ENCODE peak calls at places on chromosomes 7 and 10, in four cellular contexts. O, D, I and K are unnamed samples.
A peak's percentile ranks its signal among the peaks of the same experiment; 100 is the strongest.

GRCh38 chr7:146683439-146683838 is 566.8 kb downstream of the CNTNAP2 start:
- DNase-seq in O (no peak), D (peak; percentile 3), I (no peak), K (no peak)

GRCh38 chr10:98555011-98555619 is 108.4 kb upstream of the HPS1 start:
- DNase-seq in O (no peak), D (peak; percentile 24), I (peak; percentile 30), K (no peak)

GRCh38 chr7:78207262-78207661 is 408.7 kb downstream of the PHTF2 start:
- DNase-seq in O (no peak), D (no peak), I (no peak), K (no peak)

GRCh38 chr7:50534690-50535290 is 30.4 kb downstream of the DDC start:
- DNase-seq in O (no peak), D (peak; percentile 94), I (no peak), K (peak; percentile 88)

GRCh38 chr7:149458235-149458634 is 2.6 kb downstream of the ZNF777 start:
- DNase-seq in O (no peak), D (no peak), I (no peak), K (no peak)

GRCh38 chr7:70849580-70850235 is 282.2 kb upstream of the GALNT17 start:
- DNase-seq in O (no peak), D (no peak), I (no peak), K (no peak)

GRCh38 chr7:6516387-6516983 is 34.8 kb downstream of the GRID2IP start:
- DNase-seq in O (peak; percentile 75), D (peak; percentile 88), I (peak; percentile 73), K (peak; percentile 44)

GRCh38 chr10:129694184-129694583 is 227.1 kb downstream of the MGMT start:
- DNase-seq in O (no peak), D (no peak), I (no peak), K (no peak)

GRCh38 chr10:77428776-77429395 is 208.7 kb downstream of the KCNMA1 start:
- DNase-seq in O (peak; percentile 52), D (no peak), I (peak; percentile 54), K (no peak)

GRCh38 chr7:129769866-129770808 is 158.6 kb downstream of the NRF1 start:
- DNase-seq in O (no peak), D (no peak), I (no peak), K (no peak)

GRCh38 chr7:40350100-40350499 is 215.3 kb downstream of the SUGCT start:
- DNase-seq in O (no peak), D (no peak), I (no peak), K (no peak)

GRCh38 chr10:123781956-123782500 is 109.6 kb downstream of the CPXM2 start:
- DNase-seq in O (no peak), D (no peak), I (no peak), K (no peak)

GRCh38 chr10:8365935-8366911 is 311.7 kb downstream of the GATA3 start:
- DNase-seq in O (no peak), D (no peak), I (no peak), K (peak; percentile 81)

GRCh38 chr10:77932016-77932715 is 5.6 kb upstream of the DLG5 start:
- DNase-seq in O (no peak), D (no peak), I (no peak), K (no peak)

GRCh38 chr7:94417261-94417660 is 22.6 kb downstream of the COL1A2 start:
- DNase-seq in O (no peak), D (no peak), I (no peak), K (no peak)

GRCh38 chr7:142553216-142553615 is 196.1 kb upstream of the PRSS1 start:
- DNase-seq in O (no peak), D (no peak), I (no peak), K (no peak)

GRCh38 chr10:28291881-28292297 is 11.0 kb downstream of the MPP7 start:
- DNase-seq in O (no peak), D (peak; percentile 16), I (no peak), K (peak; percentile 58)

GRCh38 chr10:97024181-97025073 is 161.3 kb downstream of the SLIT1 start:
- DNase-seq in O (no peak), D (peak; percentile 66), I (no peak), K (peak; percentile 5)

GRCh38 chr7:47493971-47494370 is 87.9 kb downstream of the TNS3 start:
- DNase-seq in O (no peak), D (no peak), I (no peak), K (no peak)

GRCh38 chr10:48428896-48429295 is 122.4 kb downstream of the MAPK8 start:
- DNase-seq in O (no peak), D (no peak), I (no peak), K (no peak)

GRCh38 chr7:95800787-95801186 is 28.4 kb downstream of the DYNC1I1 start:
- DNase-seq in O (no peak), D (no peak), I (no peak), K (no peak)

GRCh38 chr7:143383642-143383957 is 2.5 kb downstream of the ZYX start:
- DNase-seq in O (no peak), D (peak; percentile 25), I (no peak), K (no peak)

GRCh38 chr10:7231420-7232414 is 179.1 kb downstream of the SFMBT2 start:
- DNase-seq in O (no peak), D (no peak), I (no peak), K (no peak)

GRCh38 chr7:155227004-155227787 is 70.5 kb upstream of the INSIG1 start:
- DNase-seq in O (no peak), D (no peak), I (no peak), K (no peak)

GRCh38 chr7:141339603-141340002 is 211.6 kb upstream of the AGK start:
- DNase-seq in O (no peak), D (no peak), I (no peak), K (no peak)